ENCODE peak calls at places on chromosome 18, in ten cellular contexts. One of them, this sample, is unnamed.

GRCh38 chr18:48007955-48008701 is 77.7 kb upstream of the SMAD2 start:
- DNase-seq in T-cell: peak; percentile 36
- DNase-seq in lower lobe of right lung: peak; percentile 77
- DNase-seq in M059J: peak; percentile 70
- DNase-seq in right cardiac atrium: peak; percentile 69
- DNase-seq in germinal center: peak; percentile 81
- DNase-seq in T-helper 9 cell: peak; percentile 34
- DNase-seq in effector memory CD8-positive, alpha-beta T cell: peak; percentile 15
- DNase-seq in AG09319: no peak
- DNase-seq in GM12865: peak; percentile 37
- DNase-seq in this sample: no peak

GRCh38 chr18:68441241-68441640 is 273.7 kb downstream of the TMX3 start:
- DNase-seq in T-cell: no peak
- DNase-seq in lower lobe of right lung: no peak
- DNase-seq in M059J: no peak
- DNase-seq in right cardiac atrium: no peak
- DNase-seq in germinal center: no peak
- DNase-seq in T-helper 9 cell: no peak
- DNase-seq in effector memory CD8-positive, alpha-beta T cell: no peak
- DNase-seq in AG09319: no peak
- DNase-seq in GM12865: no peak
- DNase-seq in this sample: no peak

GRCh38 chr18:54946149-54946581 is 13.1 kb downstream of the CCDC68 start:
- DNase-seq in T-cell: no peak
- DNase-seq in lower lobe of right lung: no peak
- DNase-seq in M059J: no peak
- DNase-seq in right cardiac atrium: peak; percentile 67
- DNase-seq in germinal center: peak; percentile 10
- DNase-seq in T-helper 9 cell: no peak
- DNase-seq in effector memory CD8-positive, alpha-beta T cell: no peak
- DNase-seq in AG09319: no peak
- DNase-seq in GM12865: peak; percentile 30
- DNase-seq in this sample: no peak

GRCh38 chr18:61929881-61930640 is 37.3 kb upstream of the RNF152 start:
- DNase-seq in T-cell: no peak
- DNase-seq in lower lobe of right lung: no peak
- DNase-seq in M059J: no peak
- DNase-seq in right cardiac atrium: no peak
- DNase-seq in germinal center: no peak
- DNase-seq in T-helper 9 cell: no peak
- DNase-seq in effector memory CD8-positive, alpha-beta T cell: no peak
- DNase-seq in AG09319: no peak
- DNase-seq in GM12865: no peak
- DNase-seq in this sample: no peak

GRCh38 chr18:7000484-7001096 is 117.0 kb downstream of the LAMA1 start:
- DNase-seq in T-cell: no peak
- DNase-seq in lower lobe of right lung: no peak
- DNase-seq in M059J: peak; percentile 55
- DNase-seq in right cardiac atrium: no peak
- DNase-seq in germinal center: no peak
- DNase-seq in T-helper 9 cell: no peak
- DNase-seq in effector memory CD8-positive, alpha-beta T cell: no peak
- DNase-seq in AG09319: peak; percentile 4
- DNase-seq in GM12865: no peak
- DNase-seq in this sample: no peak

GRCh38 chr18:79698668-79699335 is 19.2 kb downstream of the CTDP1 start:
- DNase-seq in T-cell: no peak
- DNase-seq in lower lobe of right lung: peak; percentile 6
- DNase-seq in M059J: peak; percentile 7
- DNase-seq in right cardiac atrium: no peak
- DNase-seq in germinal center: no peak
- DNase-seq in T-helper 9 cell: no peak
- DNase-seq in effector memory CD8-positive, alpha-beta T cell: no peak
- DNase-seq in AG09319: no peak
- DNase-seq in GM12865: no peak
- DNase-seq in this sample: no peak

GRCh38 chr18:3703732-3704176 is 253.8 kb downstream of the TGIF1 start:
- DNase-seq in T-cell: no peak
- DNase-seq in lower lobe of right lung: peak; percentile 65
- DNase-seq in M059J: peak; percentile 56
- DNase-seq in right cardiac atrium: peak; percentile 59
- DNase-seq in germinal center: peak; percentile 17
- DNase-seq in T-helper 9 cell: no peak
- DNase-seq in effector memory CD8-positive, alpha-beta T cell: no peak
- DNase-seq in AG09319: peak; percentile 18
- DNase-seq in GM12865: peak; percentile 17
- DNase-seq in this sample: no peak

GRCh38 chr18:13513015-13513414 is 213.3 kb downstream of the FAM210A start:
- DNase-seq in T-cell: no peak
- DNase-seq in lower lobe of right lung: no peak
- DNase-seq in M059J: peak; percentile 40
- DNase-seq in right cardiac atrium: no peak
- DNase-seq in germinal center: no peak
- DNase-seq in T-helper 9 cell: no peak
- DNase-seq in effector memory CD8-positive, alpha-beta T cell: no peak
- DNase-seq in AG09319: no peak
- DNase-seq in GM12865: no peak
- DNase-seq in this sample: no peak

GRCh38 chr18:56542488-56542887 is 95.9 kb downstream of the TXNL1 start:
- DNase-seq in T-cell: no peak
- DNase-seq in lower lobe of right lung: no peak
- DNase-seq in M059J: no peak
- DNase-seq in right cardiac atrium: no peak
- DNase-seq in germinal center: no peak
- DNase-seq in T-helper 9 cell: no peak
- DNase-seq in effector memory CD8-positive, alpha-beta T cell: no peak
- DNase-seq in AG09319: no peak
- DNase-seq in GM12865: no peak
- DNase-seq in this sample: no peak

GRCh38 chr18:74063023-74063422 is 84.6 kb downstream of the FBXO15 start:
- DNase-seq in T-cell: no peak
- DNase-seq in lower lobe of right lung: no peak
- DNase-seq in M059J: no peak
- DNase-seq in right cardiac atrium: no peak
- DNase-seq in germinal center: no peak
- DNase-seq in T-helper 9 cell: no peak
- DNase-seq in effector memory CD8-positive, alpha-beta T cell: no peak
- DNase-seq in AG09319: no peak
- DNase-seq in GM12865: peak; percentile 9
- DNase-seq in this sample: no peak

GRCh38 chr18:3525870-3526420 is 76.0 kb downstream of the TGIF1 start:
- DNase-seq in T-cell: peak; percentile 21
- DNase-seq in lower lobe of right lung: no peak
- DNase-seq in M059J: peak; percentile 51
- DNase-seq in right cardiac atrium: no peak
- DNase-seq in germinal center: peak; percentile 45
- DNase-seq in T-helper 9 cell: peak; percentile 1
- DNase-seq in effector memory CD8-positive, alpha-beta T cell: peak; percentile 45
- DNase-seq in AG09319: no peak
- DNase-seq in GM12865: peak; percentile 88
- DNase-seq in this sample: peak; percentile 28

GRCh38 chr18:31503011-31503410 is 5.0 kb downstream of the DSG2 start:
- DNase-seq in T-cell: no peak
- DNase-seq in lower lobe of right lung: no peak
- DNase-seq in M059J: no peak
- DNase-seq in right cardiac atrium: no peak
- DNase-seq in germinal center: no peak
- DNase-seq in T-helper 9 cell: no peak
- DNase-seq in effector memory CD8-positive, alpha-beta T cell: no peak
- DNase-seq in AG09319: no peak
- DNase-seq in GM12865: no peak
- DNase-seq in this sample: no peak

GRCh38 chr18:64271264-64271663 is 122.4 kb upstream of the LINC00305 start:
- DNase-seq in T-cell: no peak
- DNase-seq in lower lobe of right lung: no peak
- DNase-seq in M059J: no peak
- DNase-seq in right cardiac atrium: no peak
- DNase-seq in germinal center: no peak
- DNase-seq in T-helper 9 cell: no peak
- DNase-seq in effector memory CD8-positive, alpha-beta T cell: no peak
- DNase-seq in AG09319: no peak
- DNase-seq in GM12865: no peak
- DNase-seq in this sample: no peak

GRCh38 chr18:40473221-40473620 is 1481.8 kb upstream of the PIK3C3 start:
- DNase-seq in T-cell: no peak
- DNase-seq in lower lobe of right lung: no peak
- DNase-seq in M059J: peak; percentile 53
- DNase-seq in right cardiac atrium: no peak
- DNase-seq in germinal center: no peak
- DNase-seq in T-helper 9 cell: no peak
- DNase-seq in effector memory CD8-positive, alpha-beta T cell: no peak
- DNase-seq in AG09319: no peak
- DNase-seq in GM12865: no peak
- DNase-seq in this sample: no peak

GRCh38 chr18:47417807-47418206 is 166.3 kb upstream of the SKOR2 start:
- DNase-seq in T-cell: no peak
- DNase-seq in lower lobe of right lung: no peak
- DNase-seq in M059J: peak; percentile 3
- DNase-seq in right cardiac atrium: no peak
- DNase-seq in germinal center: no peak
- DNase-seq in T-helper 9 cell: no peak
- DNase-seq in effector memory CD8-positive, alpha-beta T cell: no peak
- DNase-seq in AG09319: no peak
- DNase-seq in GM12865: peak; percentile 44
- DNase-seq in this sample: no peak

GRCh38 chr18:2536493-2536892 is 34.8 kb downstream of the METTL4 start:
- DNase-seq in T-cell: no peak
- DNase-seq in lower lobe of right lung: no peak
- DNase-seq in M059J: peak; percentile 80
- DNase-seq in right cardiac atrium: no peak
- DNase-seq in germinal center: no peak
- DNase-seq in T-helper 9 cell: no peak
- DNase-seq in effector memory CD8-positive, alpha-beta T cell: no peak
- DNase-seq in AG09319: peak; percentile 44
- DNase-seq in GM12865: no peak
- DNase-seq in this sample: peak; percentile 64

GRCh38 chr18:11533942-11534496 is 75.4 kb upstream of the SLC35G4 start:
- DNase-seq in T-cell: no peak
- DNase-seq in lower lobe of right lung: no peak
- DNase-seq in M059J: peak; percentile 20
- DNase-seq in right cardiac atrium: no peak
- DNase-seq in germinal center: no peak
- DNase-seq in T-helper 9 cell: no peak
- DNase-seq in effector memory CD8-positive, alpha-beta T cell: no peak
- DNase-seq in AG09319: no peak
- DNase-seq in GM12865: no peak
- DNase-seq in this sample: no peak

GRCh38 chr18:22844643-22845042 is 88.5 kb upstream of the RBBP8 start:
- DNase-seq in T-cell: no peak
- DNase-seq in lower lobe of right lung: no peak
- DNase-seq in M059J: no peak
- DNase-seq in right cardiac atrium: no peak
- DNase-seq in germinal center: no peak
- DNase-seq in T-helper 9 cell: no peak
- DNase-seq in effector memory CD8-positive, alpha-beta T cell: no peak
- DNase-seq in AG09319: no peak
- DNase-seq in GM12865: no peak
- DNase-seq in this sample: no peak

GRCh38 chr18:25662247-25662646 is 310.3 kb upstream of the ZNF521 start:
- DNase-seq in T-cell: no peak
- DNase-seq in lower lobe of right lung: no peak
- DNase-seq in M059J: no peak
- DNase-seq in right cardiac atrium: no peak
- DNase-seq in germinal center: no peak
- DNase-seq in T-helper 9 cell: no peak
- DNase-seq in effector memory CD8-positive, alpha-beta T cell: no peak
- DNase-seq in AG09319: no peak
- DNase-seq in GM12865: no peak
- DNase-seq in this sample: no peak

GRCh38 chr18:59597049-59597448 is 100.2 kb downstream of the CCBE1 start:
- DNase-seq in T-cell: no peak
- DNase-seq in lower lobe of right lung: no peak
- DNase-seq in M059J: no peak
- DNase-seq in right cardiac atrium: no peak
- DNase-seq in germinal center: no peak
- DNase-seq in T-helper 9 cell: no peak
- DNase-seq in effector memory CD8-positive, alpha-beta T cell: no peak
- DNase-seq in AG09319: no peak
- DNase-seq in GM12865: no peak
- DNase-seq in this sample: no peak

GRCh38 chr18:44725300-44726096 is 44.8 kb downstream of the SETBP1 start:
- DNase-seq in T-cell: peak; percentile 34
- DNase-seq in lower lobe of right lung: no peak
- DNase-seq in M059J: peak; percentile 84
- DNase-seq in right cardiac atrium: peak; percentile 59
- DNase-seq in germinal center: peak; percentile 41
- DNase-seq in T-helper 9 cell: peak; percentile 25
- DNase-seq in effector memory CD8-positive, alpha-beta T cell: peak; percentile 45
- DNase-seq in AG09319: no peak
- DNase-seq in GM12865: peak; percentile 77
- DNase-seq in this sample: no peak

GRCh38 chr18:45107425-45107824 is 426.7 kb downstream of the SETBP1 start:
- DNase-seq in T-cell: no peak
- DNase-seq in lower lobe of right lung: no peak
- DNase-seq in M059J: peak; percentile 65
- DNase-seq in right cardiac atrium: no peak
- DNase-seq in germinal center: no peak
- DNase-seq in T-helper 9 cell: no peak
- DNase-seq in effector memory CD8-positive, alpha-beta T cell: no peak
- DNase-seq in AG09319: no peak
- DNase-seq in GM12865: no peak
- DNase-seq in this sample: no peak

GRCh38 chr18:75422341-75422910 is 5.1 kb downstream of the SMIM21 start:
- DNase-seq in T-cell: no peak
- DNase-seq in lower lobe of right lung: no peak
- DNase-seq in M059J: no peak
- DNase-seq in right cardiac atrium: no peak
- DNase-seq in germinal center: no peak
- DNase-seq in T-helper 9 cell: no peak
- DNase-seq in effector memory CD8-positive, alpha-beta T cell: no peak
- DNase-seq in AG09319: no peak
- DNase-seq in GM12865: no peak
- DNase-seq in this sample: no peak

GRCh38 chr18:78531637-78532036 is 448.0 kb upstream of the SALL3 start:
- DNase-seq in T-cell: no peak
- DNase-seq in lower lobe of right lung: no peak
- DNase-seq in M059J: no peak
- DNase-seq in right cardiac atrium: no peak
- DNase-seq in germinal center: no peak
- DNase-seq in T-helper 9 cell: no peak
- DNase-seq in effector memory CD8-positive, alpha-beta T cell: no peak
- DNase-seq in AG09319: no peak
- DNase-seq in GM12865: no peak
- DNase-seq in this sample: no peak

GRCh38 chr18:12308386-12309100 is 502 bp downstream of the TUBB6 start:
- DNase-seq in T-cell: peak; percentile 10
- DNase-seq in lower lobe of right lung: peak; percentile 89
- DNase-seq in M059J: peak; percentile 81
- DNase-seq in right cardiac atrium: peak; percentile 94
- DNase-seq in germinal center: peak; percentile 30
- DNase-seq in T-helper 9 cell: no peak
- DNase-seq in effector memory CD8-positive, alpha-beta T cell: no peak
- DNase-seq in AG09319: peak; percentile 84
- DNase-seq in GM12865: peak; percentile 72
- DNase-seq in this sample: peak; percentile 62

GRCh38 chr18:7084080-7084765 is 33.4 kb downstream of the LAMA1 start:
- DNase-seq in T-cell: no peak
- DNase-seq in lower lobe of right lung: no peak
- DNase-seq in M059J: peak; percentile 35
- DNase-seq in right cardiac atrium: no peak
- DNase-seq in germinal center: no peak
- DNase-seq in T-helper 9 cell: no peak
- DNase-seq in effector memory CD8-positive, alpha-beta T cell: no peak
- DNase-seq in AG09319: no peak
- DNase-seq in GM12865: peak; percentile 2
- DNase-seq in this sample: peak; percentile 38

GRCh38 chr18:57833441-57834101 is 30.5 kb upstream of the ATP8B1 start:
- DNase-seq in T-cell: no peak
- DNase-seq in lower lobe of right lung: no peak
- DNase-seq in M059J: peak; percentile 70
- DNase-seq in right cardiac atrium: no peak
- DNase-seq in germinal center: peak; percentile 34
- DNase-seq in T-helper 9 cell: no peak
- DNase-seq in effector memory CD8-positive, alpha-beta T cell: no peak
- DNase-seq in AG09319: no peak
- DNase-seq in GM12865: peak; percentile 87
- DNase-seq in this sample: no peak

GRCh38 chr18:49851624-49852023 is 38.3 kb upstream of the ACAA2 start:
- DNase-seq in T-cell: no peak
- DNase-seq in lower lobe of right lung: no peak
- DNase-seq in M059J: peak; percentile 51
- DNase-seq in right cardiac atrium: no peak
- DNase-seq in germinal center: no peak
- DNase-seq in T-helper 9 cell: no peak
- DNase-seq in effector memory CD8-positive, alpha-beta T cell: no peak
- DNase-seq in AG09319: no peak
- DNase-seq in GM12865: no peak
- DNase-seq in this sample: no peak

This sample was measured in skeletal muscle cell.